ENCODE peak calls at places on chromosomes 4 and X, in four cellular contexts. O is upper lobe of right lung, R is cardiac fibroblast, N is transverse colon. Y is an unnamed sample.

GRCh38 chr4:148287111-148287510 is 155.1 kb downstream of the NR3C2 start:
- DNase-seq in N (no peak), O (no peak), R (no peak), Y (no peak)

GRCh38 chr4:154741131-154741530 is 2.7 kb upstream of the LRAT start:
- DNase-seq in N (no peak), R (no peak), O (no peak), Y (no peak)

GRCh38 chr4:112739442-112739841 is 102.5 kb downstream of the LARP7 start:
- DNase-seq in N (no peak), O (no peak), R (no peak), Y (no peak)

GRCh38 chrX:11319689-11320302 is 26.6 kb downstream of the AMELX start:
- DNase-seq in R (peak), N (no peak), O (no peak), Y (no peak)

GRCh38 chrX:136318895-136319597 is 18.3 kb downstream of the ADGRG4 start:
- DNase-seq in R (no peak), O (no peak), N (no peak), Y (no peak)

GRCh38 chr4:156999175-156999517 is 27.5 kb upstream of the PDGFC start:
- DNase-seq in O (no peak), R (peak), N (peak), Y (no peak)

GRCh38 chr4:150479665-150480064 is 102.3 kb upstream of the MAB21L2 start:
- DNase-seq in O (no peak), N (no peak), R (no peak), Y (no peak)

GRCh38 chr4:28010543-28011235 is 1150.0 kb downstream of the STIM2 start:
- DNase-seq in O (no peak), R (peak), N (no peak), Y (no peak)

GRCh38 chr4:101644516-101644915 is 146.0 kb upstream of the BANK1 start:
- DNase-seq in R (no peak), O (no peak), N (no peak), Y (no peak)

GRCh38 chrX:23821847-23822246 is 38.9 kb downstream of the SAT1 start:
- DNase-seq in N (no peak), O (no peak), R (no peak), Y (no peak)

GRCh38 chrX:53251307-53251706 is 26.3 kb upstream of the KDM5C start:
- DNase-seq in O (no peak), N (no peak), R (no peak), Y (no peak)

DNA sequence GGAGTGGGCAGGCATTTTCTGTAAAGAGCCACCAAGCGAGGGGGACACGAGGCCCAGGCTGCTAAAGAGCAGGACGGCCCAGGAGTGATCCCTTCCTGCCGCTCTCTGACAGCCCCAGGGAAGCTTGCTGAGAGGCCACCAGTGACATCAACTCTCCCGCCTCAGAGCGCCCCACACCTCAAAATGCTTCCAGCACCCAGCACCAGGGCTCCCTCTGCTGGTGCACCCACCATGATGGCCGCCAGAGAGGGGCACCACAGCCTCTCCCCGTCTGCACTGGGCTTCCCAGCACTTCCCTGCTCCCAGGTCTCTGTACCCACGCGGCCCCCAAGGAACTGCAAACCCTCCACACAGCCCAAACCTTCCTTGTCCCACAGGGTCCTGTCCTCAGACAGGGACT is 40.4 kb downstream of the GAK start:
- DNase-seq in N (no peak), O (no peak), R (peak), Y (no peak)
- TF ChIP-seq CTCF in N (no peak), O (peak), R (peak), Y (peak)

GRCh38 chr4:72302981-72303704 is 265.9 kb downstream of the ADAMTS3 start:
- DNase-seq in N (peak), O (no peak), R (peak), Y (no peak)
- TF ChIP-seq CTCF in N (peak), O (peak), R (peak), Y (peak)

GRCh38 chrX:70998402-70999027 is 67.6 kb upstream of the SLC7A3 start:
- DNase-seq in O (no peak), N (no peak), R (peak), Y (no peak)
- TF ChIP-seq CTCF in O (peak), N (no peak), R (peak), Y (peak)

DNA sequence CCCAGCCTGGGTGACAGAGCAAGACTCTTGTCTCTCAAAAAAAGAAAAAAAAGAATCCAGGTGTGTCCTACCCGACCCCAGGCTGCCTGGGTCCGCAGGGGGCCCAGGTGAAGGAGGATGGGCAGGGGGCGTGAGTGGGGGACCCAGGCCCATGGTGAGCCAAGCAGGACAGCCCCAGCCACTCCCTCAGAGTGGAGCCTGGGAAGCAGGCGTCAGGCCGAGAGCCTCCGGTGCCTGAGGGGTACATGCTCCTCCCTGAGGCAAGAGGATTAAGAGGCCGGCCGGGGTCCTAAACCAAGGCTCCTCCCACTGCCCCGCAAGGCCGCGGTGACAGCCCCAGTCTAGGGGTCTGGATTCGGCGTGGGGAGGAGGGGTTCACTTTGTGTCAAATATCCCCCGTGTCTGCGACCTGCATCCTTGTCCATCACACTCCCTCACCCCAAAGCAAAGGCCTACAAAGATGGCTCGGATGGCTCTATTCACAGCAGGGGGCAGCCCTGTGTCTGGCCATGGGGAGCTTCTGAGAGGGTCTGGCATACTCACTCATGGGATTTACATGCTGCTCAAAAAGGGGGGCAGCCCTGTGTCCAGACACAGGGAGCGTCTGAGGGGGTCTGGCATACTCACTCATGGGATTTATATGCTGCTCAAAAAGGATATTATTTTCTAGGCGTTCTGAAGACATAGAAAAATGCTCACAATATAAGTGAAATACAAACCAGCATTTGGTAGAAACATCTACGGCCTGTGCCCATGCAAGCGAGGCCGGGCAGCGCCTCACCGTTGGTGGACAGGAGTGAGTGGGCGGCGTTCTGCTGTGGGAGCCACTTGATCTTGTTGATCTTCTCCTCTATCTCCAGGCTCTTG is 94.6 kb downstream of the PPP2R2C start:
- DNase-seq in R (no peak), O (no peak), N (no peak), Y (peak)
- TF ChIP-seq CTCF in R (no peak), O (no peak), N (no peak), Y (no peak)

GRCh38 chr4:163755013-163755412 is 260.5 kb downstream of the TMA16 start:
- DNase-seq in R (peak), N (no peak), O (no peak), Y (no peak)

GRCh38 chr4:163762756-163763155 is 268.3 kb downstream of the TMA16 start:
- DNase-seq in O (no peak), N (no peak), R (no peak), Y (no peak)

DNA sequence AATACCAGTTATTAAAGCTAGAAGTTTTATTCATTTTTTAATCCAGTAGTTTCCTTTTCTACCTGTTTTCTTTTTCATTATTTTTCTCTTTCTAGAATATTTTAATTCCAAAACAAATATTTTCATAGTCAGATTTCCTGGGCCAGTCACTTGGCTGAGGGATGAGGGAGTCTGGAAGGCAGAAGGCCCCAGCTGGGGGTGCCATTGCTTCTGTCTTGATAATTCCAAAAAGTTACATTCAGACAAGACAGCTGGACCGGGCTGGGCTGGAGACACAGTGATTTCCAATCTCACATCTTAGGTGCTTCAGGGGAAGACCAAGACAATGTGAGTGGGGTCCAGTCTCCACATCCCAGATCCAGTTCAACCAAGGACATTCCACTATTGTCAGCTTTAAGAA is 263.5 kb downstream of the TMA16 start:
- DNase-seq in O (no peak), R (no peak), N (no peak), Y (no peak)
- TF ChIP-seq CTCF in O (no peak), R (no peak), N (no peak), Y (no peak)

GRCh38 chrX:78124304-78124703 is 15.1 kb downstream of the TAF9B start:
- DNase-seq in R (no peak), O (no peak), N (no peak), Y (no peak)
- TF ChIP-seq CTCF in R (no peak), O (no peak), N (no peak), Y (peak)

DNA sequence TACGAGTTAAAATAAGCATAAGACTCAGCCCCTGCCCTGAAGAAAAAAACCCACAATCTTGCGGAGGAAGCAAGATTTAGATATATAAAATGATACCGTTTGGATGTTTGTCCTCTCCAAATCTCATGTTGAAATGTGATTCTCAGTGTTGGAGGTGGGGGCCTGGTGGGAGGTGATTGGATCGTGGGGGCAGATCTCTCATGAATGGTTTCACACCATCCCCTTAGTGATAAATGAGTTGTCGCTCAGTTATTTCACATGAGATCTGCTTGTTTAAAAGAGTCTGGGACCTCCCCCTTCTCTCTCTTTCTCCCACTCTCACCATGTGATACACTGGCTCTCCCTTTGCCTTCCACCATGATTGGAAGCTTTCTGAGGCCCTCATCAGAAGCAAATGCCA is 28.6 kb downstream of the EFHC2 start:
- DNase-seq in N (no peak), O (no peak), R (no peak), Y (no peak)
- TF ChIP-seq CTCF in N (no peak), O (no peak), R (no peak), Y (no peak)

GRCh38 chrX:5916945-5917344 is 311.7 kb downstream of the NLGN4X start:
- DNase-seq in N (no peak), R (no peak), O (no peak), Y (no peak)
- TF ChIP-seq CTCF in N (no peak), R (no peak), O (no peak), Y (no peak)

DNA sequence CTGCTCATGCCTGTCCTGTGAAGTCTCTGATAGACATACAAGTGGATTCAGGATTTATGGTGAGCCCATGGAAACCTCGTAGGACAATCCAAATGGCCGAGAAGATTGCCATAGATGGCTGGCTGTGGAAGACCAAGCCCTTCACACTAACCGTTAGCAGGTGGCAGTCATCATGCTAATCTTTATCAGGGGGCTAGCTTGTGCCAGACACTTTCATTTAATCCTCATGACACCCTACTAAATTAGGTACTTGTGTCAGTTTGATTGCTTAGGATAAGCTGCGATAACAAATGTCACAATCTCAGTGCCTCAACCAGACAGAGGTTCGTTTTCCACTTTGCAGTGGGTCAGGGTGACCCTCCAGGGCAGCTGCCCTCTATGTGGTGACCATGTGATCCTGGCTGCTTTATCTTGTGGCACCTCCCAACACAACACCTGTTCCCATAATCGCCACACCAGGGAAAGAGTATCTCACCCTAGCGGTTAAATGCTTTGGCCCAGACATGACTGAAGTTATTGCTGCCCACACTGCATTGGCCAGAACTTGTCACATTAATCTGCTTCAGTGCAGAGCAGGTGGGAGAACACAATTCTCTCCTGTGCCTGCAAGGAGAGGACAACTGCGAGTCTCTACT is 60.8 kb downstream of the REPS2 start:
- DNase-seq in O (no peak), R (no peak), N (no peak), Y (no peak)
- TF ChIP-seq CTCF in O (peak), R (no peak), N (no peak), Y (peak)

Y was measured in chondrocyte.